ENCODE peak calls at places on chromosomes 3 and 15, in four cellular contexts. Z, J, I and Y are unnamed samples.

GRCh38 chr15:92097473-92098178 is 244.1 kb downstream of the SLCO3A1 start:
- DNase-seq in J (peak), I (no peak), Z (peak), Y (peak)

GRCh38 chr3:151044706-151045105 is 40.8 kb upstream of the MED12L start:
- DNase-seq in I (no peak), J (no peak), Z (no peak), Y (peak)

GRCh38 chr3:177753498-177754155 is 556.3 kb upstream of the TBL1XR1 start:
- DNase-seq in Z (peak), I (peak), J (peak), Y (peak)

GRCh38 chr3:100006570-100007271 is 107.6 kb downstream of the FILIP1L start:
- DNase-seq in I (no peak), J (no peak), Z (no peak), Y (peak)

GRCh38 chr15:62432702-62433398 is 267.8 kb upstream of the C2CD4B start:
- DNase-seq in I (peak), J (no peak), Z (no peak), Y (no peak)

GRCh38 chr3:114569186-114569585 is 275.4 kb downstream of the TIGIT start:
- DNase-seq in Z (no peak), J (no peak), I (no peak), Y (peak)

GRCh38 chr3:134640872-134641470 is 9.9 kb downstream of the KY start:
- DNase-seq in J (peak), I (no peak), Z (no peak), Y (peak)

GRCh38 chr3:136990826-136991225 is 33.0 kb downstream of the IL20RB start:
- DNase-seq in I (no peak), Z (no peak), J (no peak), Y (no peak)

GRCh38 chr3:147943265-147943945 is 534.2 kb downstream of the ZIC1 start:
- DNase-seq in I (no peak), J (no peak), Z (no peak), Y (peak)

GRCh38 chr3:15647629-15648167 is 46.2 kb downstream of the BTD start:
- DNase-seq in I (no peak), Z (peak), J (no peak), Y (peak)

GRCh38 chr3:10357592-10358308 is 36.8 kb upstream of the SEC13 start:
- DNase-seq in J (peak), Z (no peak), I (peak), Y (peak)

GRCh38 chr15:39597751-39598185 is 16.9 kb downstream of the THBS1 start:
- DNase-seq in I (no peak), Z (no peak), J (no peak), Y (peak)

GRCh38 chr15:62857411-62857853 is 185.1 kb upstream of the TPM1 start:
- DNase-seq in J (no peak), I (no peak), Z (no peak), Y (no peak)

GRCh38 chr15:74531144-74531811 is 9.7 kb upstream of the ARID3B start:
- DNase-seq in I (no peak), Z (no peak), J (no peak), Y (peak)

GRCh38 chr3:111152506-111152905 is 80.9 kb downstream of the NECTIN3 start:
- DNase-seq in J (no peak), I (no peak), Z (no peak), Y (peak)

GRCh38 chr15:101083336-101084045 is 164.3 kb downstream of the LRRK1 start:
- DNase-seq in J (no peak), I (no peak), Z (no peak), Y (no peak)

GRCh38 chr3:14503033-14503705 is 37.0 kb downstream of the GRIP2 start:
- DNase-seq in Z (no peak), J (no peak), I (no peak), Y (no peak)

GRCh38 chr3:14505803-14506500 is 34.2 kb downstream of the GRIP2 start:
- DNase-seq in Z (no peak), J (no peak), I (peak), Y (no peak)

GRCh38 chr3:14505001-14505802 is 34.9 kb downstream of the GRIP2 start:
- DNase-seq in J (no peak), Z (no peak), I (peak), Y (no peak)

GRCh38 chr3:14502472-14502871 is 37.7 kb downstream of the GRIP2 start:
- DNase-seq in I (no peak), J (no peak), Z (no peak), Y (no peak)

GRCh38 chr3:14503706-14504065 is 36.5 kb downstream of the GRIP2 start:
- DNase-seq in Z (no peak), J (no peak), I (peak), Y (no peak)
- TF ChIP-seq CTCF in Z (no peak), J (no peak), I (no peak), Y (no peak)

DNA sequence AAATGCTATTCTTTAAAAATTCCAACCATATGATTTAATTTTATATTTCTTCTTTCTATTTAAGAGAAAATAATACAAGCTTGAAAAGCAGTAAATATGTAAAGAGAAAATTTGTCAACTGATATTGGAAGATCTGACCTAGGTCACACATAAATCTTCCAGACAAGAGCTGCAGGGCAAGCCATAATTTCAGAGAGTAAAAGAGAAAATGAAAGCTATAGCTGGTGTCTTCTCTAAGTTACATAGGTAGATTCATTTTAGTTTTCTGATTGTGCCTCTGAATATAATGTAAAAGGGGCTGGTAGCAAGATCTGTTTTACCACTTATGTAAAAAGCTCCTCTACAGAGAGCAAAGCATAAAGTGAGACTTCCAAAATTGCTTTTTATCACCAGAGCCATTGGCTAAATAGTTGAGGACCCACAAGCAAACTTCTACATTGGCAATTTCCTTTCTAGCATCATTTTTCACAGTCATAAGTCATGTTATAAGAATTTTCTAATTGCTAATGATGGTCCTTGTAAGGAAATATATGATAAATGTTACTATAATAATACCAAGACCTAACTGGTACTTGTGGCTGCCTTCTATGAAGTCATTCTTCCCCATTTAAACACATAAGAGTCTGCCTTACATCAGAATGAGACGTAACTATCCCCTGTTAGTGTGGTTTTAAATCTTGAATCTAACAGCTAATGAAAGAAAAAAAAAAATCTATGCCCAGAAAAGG is 80.8 kb upstream of the SKOR1 start:
- DNase-seq in I (no peak), J (no peak), Z (no peak), Y (no peak)
- H3K4me3 ChIP-seq in I (no peak), J (no peak), Z (no peak), Y (no peak)

GRCh38 chr3:51712511-51712931 is 5.7 kb downstream of the GRM2 start:
- DNase-seq in J (no peak), Z (no peak), I (no peak), Y (no peak)

GRCh38 chr3:51709675-51710074 is 2.8 kb downstream of the GRM2 start:
- DNase-seq in Z (no peak), I (no peak), J (no peak), Y (no peak)

GRCh38 chr3:51712020-51712385 is 5.1 kb downstream of the GRM2 start:
- DNase-seq in Z (no peak), I (no peak), J (no peak), Y (no peak)

GRCh38 chr3:51711352-51712019 is 4.6 kb downstream of the GRM2 start:
- DNase-seq in Z (no peak), I (no peak), J (no peak), Y (no peak)

GRCh38 chr3:51710631-51711351 is 3.9 kb downstream of the GRM2 start:
- DNase-seq in J (no peak), I (peak), Z (peak), Y (no peak)
- TF ChIP-seq CTCF in J (peak), I (no peak), Z (no peak), Y (peak)

DNA sequence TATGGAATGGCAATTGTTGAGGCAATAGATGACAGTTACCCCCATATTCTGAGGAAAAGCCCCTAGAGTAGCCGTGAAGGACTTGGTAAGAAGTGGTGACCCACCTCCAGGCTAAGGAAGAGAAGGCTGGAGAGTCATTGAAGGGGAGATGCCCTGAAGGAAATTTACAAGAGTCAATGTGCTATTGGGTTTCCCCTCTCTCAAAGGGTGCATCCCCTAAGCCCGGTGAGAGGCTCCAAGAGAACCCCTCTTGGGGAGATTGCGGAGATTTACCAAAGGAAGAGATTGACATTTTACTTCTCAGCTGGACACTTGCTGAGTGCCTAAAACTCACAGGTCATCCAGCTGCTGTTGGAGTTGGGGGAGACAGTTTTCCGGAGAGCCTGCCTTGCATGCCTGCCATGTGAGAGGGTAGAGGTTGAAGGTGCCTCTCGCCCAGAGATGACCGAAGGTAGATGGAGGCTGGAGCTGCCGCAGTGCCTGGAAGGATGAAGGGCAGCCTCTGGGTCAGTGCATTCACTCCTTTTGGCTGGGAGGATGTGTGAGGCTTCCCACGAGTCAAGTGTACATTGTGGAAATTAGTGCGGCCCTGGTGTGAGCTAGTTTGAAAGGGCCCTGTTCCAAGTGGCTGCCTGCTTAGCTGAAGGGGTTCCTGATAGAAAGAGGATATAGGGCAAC is 30.7 kb downstream of the MESD start:
- DNase-seq in I (no peak), J (no peak), Z (no peak), Y (no peak)
- H3K4me3 ChIP-seq in I (no peak), J (no peak), Z (no peak), Y (no peak)

GRCh38 chr15:59186501-59186900 is 20.1 kb upstream of the LDHAL6B start:
- DNase-seq in Z (no peak), J (no peak), I (no peak), Y (no peak)

GRCh38 chr15:59180946-59181345 is 25.7 kb upstream of the LDHAL6B start:
- DNase-seq in J (no peak), I (no peak), Z (no peak), Y (peak)

GRCh38 chr15:59189224-59189623 is 17.4 kb upstream of the LDHAL6B start:
- DNase-seq in Z (no peak), I (no peak), J (no peak), Y (no peak)

GRCh38 chr15:59190291-59190690 is 16.4 kb upstream of the LDHAL6B start:
- DNase-seq in Z (no peak), J (no peak), I (no peak), Y (no peak)

DNA sequence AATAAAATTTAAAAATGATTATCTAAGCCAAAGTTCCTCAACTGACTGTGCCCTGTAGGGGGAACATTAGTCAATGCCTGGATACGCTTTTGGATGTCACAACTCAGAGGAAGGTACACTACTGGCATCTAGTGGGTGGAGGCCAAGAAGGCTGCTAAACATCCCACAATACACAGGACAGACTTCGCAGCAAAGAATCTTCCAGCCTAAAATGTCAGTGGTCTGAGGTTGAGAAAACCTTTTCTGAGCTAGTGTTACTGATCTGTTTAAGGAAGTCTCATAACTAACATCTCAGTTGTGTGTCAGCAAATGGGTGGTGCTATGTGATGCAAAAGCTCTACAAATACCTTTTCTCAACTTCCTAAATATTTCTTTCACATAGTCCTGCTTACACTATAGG is 20.9 kb upstream of the LDHAL6B start:
- DNase-seq in Z (no peak), J (no peak), I (no peak), Y (no peak)
- TF ChIP-seq CTCF in Z (no peak), J (peak), I (no peak), Y (no peak)

DNA sequence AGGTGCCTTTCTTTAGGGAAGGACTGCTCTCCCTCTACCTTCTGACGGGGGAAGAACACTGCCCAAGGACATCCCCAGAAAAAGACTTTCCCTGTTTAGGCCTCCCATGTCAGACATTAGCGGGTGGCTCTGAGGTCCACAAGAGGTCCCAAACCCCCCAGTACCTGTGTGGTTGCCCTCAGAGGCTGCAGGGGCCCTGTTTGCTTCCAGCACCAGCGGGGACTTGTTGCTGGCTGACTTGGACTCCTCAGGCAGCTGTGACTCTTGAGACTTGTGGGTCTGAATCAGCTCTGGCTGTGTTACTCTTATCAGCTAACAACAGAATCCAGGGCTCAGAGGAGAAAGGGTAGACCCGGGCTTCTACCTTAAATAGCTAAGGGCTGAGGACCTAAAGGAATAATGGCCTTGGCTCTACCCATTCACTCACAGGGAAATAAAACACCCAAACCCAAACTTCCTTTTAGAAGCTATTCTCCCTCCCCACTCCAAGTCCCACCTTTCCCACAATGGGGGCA is 39.2 kb downstream of the SEMA3G start:
- DNase-seq in Z (no peak), J (no peak), I (peak), Y (no peak)
- H3K4me3 ChIP-seq in Z (no peak), J (no peak), I (no peak), Y (no peak)

DNA sequence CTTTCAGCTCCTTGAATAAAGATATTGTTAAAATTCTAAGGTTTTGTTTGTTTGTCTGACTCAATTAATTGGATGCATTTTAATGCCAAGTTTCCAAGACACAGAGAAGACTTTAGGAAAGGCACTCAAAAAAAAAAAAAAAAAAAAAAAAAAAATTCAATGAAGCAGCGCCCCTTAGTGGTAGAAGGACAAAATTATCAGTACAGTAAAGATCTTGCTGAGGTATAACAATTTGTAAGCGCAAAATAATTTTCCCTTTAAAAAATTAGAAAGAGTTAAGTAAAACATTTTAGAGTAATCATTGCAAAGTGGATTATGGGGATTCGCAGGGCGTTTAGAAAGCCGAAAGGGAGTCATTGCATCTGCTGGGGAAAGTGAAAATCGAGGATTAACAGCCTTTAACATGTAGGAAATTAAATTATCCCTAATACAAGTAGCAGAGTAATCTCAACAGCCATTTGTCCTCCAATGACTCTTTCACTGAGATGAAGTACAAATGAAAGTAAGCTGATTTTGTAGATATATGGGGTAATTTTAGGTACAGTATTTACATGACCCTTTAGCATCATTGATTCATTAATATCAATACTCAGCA is 5.8 kb upstream of the DIS3L start:
- DNase-seq in Z (no peak), I (no peak), J (no peak), Y (peak)
- TF ChIP-seq CTCF in Z (peak), I (peak), J (peak), Y (peak)